ENCODE peak calls at places on chromosomes 5 and 9, in five cellular contexts. W is NCI-H1105, A is PC-9, X is amniotic epithelial cell, O is RCC 7860. R is an unnamed sample.

GRCh38 chr9:137243626-137244485 is 2.8 kb downstream of the TUBB4B start:
- DNase-seq in W (no peak), X (no peak), O (peak), A (no peak), R (no peak)

GRCh38 chr5:1135696-1136525 is 24.0 kb upstream of the SLC12A7 start:
- DNase-seq in A (no peak), W (no peak), X (no peak), O (no peak), R (no peak)

GRCh38 chr5:38948501-38948900 is 102.7 kb downstream of the OSMR start:
- DNase-seq in O (no peak), W (no peak), A (no peak), X (peak), R (no peak)

GRCh38 chr5:158899792-158900191 is 199.9 kb downstream of the EBF1 start:
- DNase-seq in O (no peak), A (no peak), W (no peak), X (no peak), R (no peak)

GRCh38 chr5:113039229-113039628 is 62.6 kb downstream of the DCP2 start:
- DNase-seq in X (no peak), W (no peak), O (no peak), A (no peak), R (no peak)

GRCh38 chr5:143143973-143144372 is 259.5 kb downstream of the NR3C1 start:
- DNase-seq in A (no peak), X (peak), W (no peak), O (no peak), R (no peak)

GRCh38 chr5:143314664-143315063 is 88.8 kb downstream of the NR3C1 start:
- DNase-seq in A (peak), O (peak), X (peak), W (no peak), R (no peak)

GRCh38 chr5:51148437-51148836 is 234.8 kb upstream of the ISL1 start:
- DNase-seq in O (no peak), A (no peak), W (no peak), X (no peak), R (no peak)

GRCh38 chr5:95962785-95963184 is 1.1 kb upstream of the ELL2 start:
- DNase-seq in W (no peak), O (no peak), X (no peak), A (no peak), R (no peak)

GRCh38 chr5:110768138-110768845 is 29.5 kb downstream of the SLC25A46 start:
- DNase-seq in X (peak), A (no peak), W (no peak), O (no peak), R (no peak)

GRCh38 chr5:135395451-135395850 is 3.6 kb downstream of the MACROH2A1 start:
- DNase-seq in W (no peak), X (no peak), A (no peak), O (no peak), R (no peak)

GRCh38 chr5:179823937-179824744 is 3.4 kb downstream of the SQSTM1 start:
- DNase-seq in X (no peak), O (no peak), A (no peak), W (no peak), R (no peak)

GRCh38 chr5:73966411-73966810 is 340.4 kb downstream of the ARHGEF28 start:
- DNase-seq in W (peak), O (no peak), A (peak), X (no peak), R (no peak)

GRCh38 chr5:158813275-158813674 is 286.4 kb downstream of the EBF1 start:
- DNase-seq in O (no peak), X (no peak), W (no peak), A (no peak), R (no peak)

GRCh38 chr9:27614551-27614950 is 41.3 kb upstream of the C9orf72 start:
- DNase-seq in O (no peak), A (no peak), W (no peak), X (no peak), R (no peak)

GRCh38 chr5:174412374-174412773 is 312.0 kb upstream of the MSX2 start:
- DNase-seq in W (no peak), O (peak), X (no peak), A (no peak), R (no peak)